ENCODE peak calls at places on chromosomes 16 and 17, in ten cellular contexts. One of them, this sample, is unnamed.

GRCh38 chr17:70074991-70075390 is at the start of gene KCNJ16:
- DNase-seq in Caco-2: peak
- DNase-seq in WTC11: no peak
- DNase-seq in activated B cell treated with CpG ODN at 0.5 μM for 24 hours: no peak
- DNase-seq in upper lobe of left lung: no peak
- DNase-seq in esophagus squamous epithelium: no peak
- DNase-seq in glutamatergic neuron: no peak
- DNase-seq in RWPE1: no peak
- DNase-seq in progenitor cell of endocrine pancreas: peak
- DNase-seq in breast epithelium: no peak
- DNase-seq in this sample: no peak

GRCh38 chr16:63613701-63614100 is 1508.2 kb downstream of the CDH11 start:
- DNase-seq in activated B cell treated with CpG ODN at 0.5 μM for 24 hours: no peak
- DNase-seq in Caco-2: no peak
- DNase-seq in upper lobe of left lung: no peak
- DNase-seq in WTC11: no peak
- DNase-seq in breast epithelium: no peak
- DNase-seq in progenitor cell of endocrine pancreas: no peak
- DNase-seq in glutamatergic neuron: no peak
- DNase-seq in esophagus squamous epithelium: no peak
- DNase-seq in RWPE1: peak
- DNase-seq in this sample: no peak

GRCh38 chr17:59870482-59870881 is 22.3 kb downstream of the TUBD1 start:
- DNase-seq in RWPE1: no peak
- DNase-seq in breast epithelium: no peak
- DNase-seq in WTC11: no peak
- DNase-seq in upper lobe of left lung: no peak
- DNase-seq in esophagus squamous epithelium: no peak
- DNase-seq in glutamatergic neuron: no peak
- DNase-seq in activated B cell treated with CpG ODN at 0.5 μM for 24 hours: no peak
- DNase-seq in progenitor cell of endocrine pancreas: no peak
- DNase-seq in Caco-2: no peak
- DNase-seq in this sample: no peak

GRCh38 chr17:28944862-28945741 is 6.2 kb downstream of the PHF12 start:
- DNase-seq in breast epithelium: no peak
- DNase-seq in upper lobe of left lung: no peak
- DNase-seq in esophagus squamous epithelium: no peak
- DNase-seq in activated B cell treated with CpG ODN at 0.5 μM for 24 hours: no peak
- DNase-seq in Caco-2: no peak
- DNase-seq in progenitor cell of endocrine pancreas: no peak
- DNase-seq in RWPE1: no peak
- DNase-seq in glutamatergic neuron: no peak
- DNase-seq in WTC11: no peak
- DNase-seq in this sample: no peak

GRCh38 chr17:51152766-51153209 is 571 bp upstream of the NME1 start:
- DNase-seq in upper lobe of left lung: no peak
- DNase-seq in WTC11: no peak
- DNase-seq in Caco-2: peak
- DNase-seq in esophagus squamous epithelium: no peak
- DNase-seq in glutamatergic neuron: no peak
- DNase-seq in breast epithelium: peak
- DNase-seq in activated B cell treated with CpG ODN at 0.5 μM for 24 hours: no peak
- DNase-seq in progenitor cell of endocrine pancreas: no peak
- DNase-seq in RWPE1: no peak
- DNase-seq in this sample: no peak

GRCh38 chr17:60244656-60245055 is 94.9 kb downstream of the CA4 start:
- DNase-seq in glutamatergic neuron: no peak
- DNase-seq in progenitor cell of endocrine pancreas: no peak
- DNase-seq in RWPE1: no peak
- DNase-seq in esophagus squamous epithelium: no peak
- DNase-seq in activated B cell treated with CpG ODN at 0.5 μM for 24 hours: no peak
- DNase-seq in Caco-2: no peak
- DNase-seq in WTC11: no peak
- DNase-seq in upper lobe of left lung: no peak
- DNase-seq in breast epithelium: no peak
- DNase-seq in this sample: no peak

GRCh38 chr16:3578610-3579551 is 1.7 kb upstream of the NLRC3 start:
- DNase-seq in RWPE1: peak
- DNase-seq in glutamatergic neuron: no peak
- DNase-seq in Caco-2: no peak
- DNase-seq in activated B cell treated with CpG ODN at 0.5 μM for 24 hours: no peak
- DNase-seq in esophagus squamous epithelium: no peak
- DNase-seq in WTC11: no peak
- DNase-seq in breast epithelium: no peak
- DNase-seq in progenitor cell of endocrine pancreas: no peak
- DNase-seq in upper lobe of left lung: no peak
- DNase-seq in this sample: no peak

GRCh38 chr17:40322417-40323315 is 13.7 kb downstream of the RARA start:
- DNase-seq in progenitor cell of endocrine pancreas: no peak
- DNase-seq in RWPE1: peak
- DNase-seq in glutamatergic neuron: no peak
- DNase-seq in esophagus squamous epithelium: peak
- DNase-seq in breast epithelium: peak
- DNase-seq in upper lobe of left lung: peak
- DNase-seq in WTC11: no peak
- DNase-seq in Caco-2: no peak
- DNase-seq in activated B cell treated with CpG ODN at 0.5 μM for 24 hours: peak
- DNase-seq in this sample: no peak

GRCh38 chr17:18859256-18859655 is 1.3 kb downstream of the PRPSAP2 start:
- DNase-seq in upper lobe of left lung: no peak
- DNase-seq in glutamatergic neuron: no peak
- DNase-seq in RWPE1: no peak
- DNase-seq in activated B cell treated with CpG ODN at 0.5 μM for 24 hours: no peak
- DNase-seq in WTC11: no peak
- DNase-seq in Caco-2: peak
- DNase-seq in esophagus squamous epithelium: no peak
- DNase-seq in breast epithelium: no peak
- DNase-seq in progenitor cell of endocrine pancreas: no peak
- DNase-seq in this sample: no peak

GRCh38 chr16:87765473-87765775 is 362 bp downstream of the KLHDC4 start:
- DNase-seq in WTC11: no peak
- DNase-seq in Caco-2: no peak
- DNase-seq in progenitor cell of endocrine pancreas: no peak
- DNase-seq in upper lobe of left lung: no peak
- DNase-seq in activated B cell treated with CpG ODN at 0.5 μM for 24 hours: no peak
- DNase-seq in RWPE1: peak
- DNase-seq in breast epithelium: no peak
- DNase-seq in esophagus squamous epithelium: no peak
- DNase-seq in glutamatergic neuron: no peak
- DNase-seq in this sample: no peak

GRCh38 chr17:28949185-28950016 is 1.9 kb downstream of the PHF12 start:
- DNase-seq in esophagus squamous epithelium: no peak
- DNase-seq in Caco-2: peak
- DNase-seq in breast epithelium: peak
- DNase-seq in WTC11: peak
- DNase-seq in glutamatergic neuron: peak
- DNase-seq in activated B cell treated with CpG ODN at 0.5 μM for 24 hours: peak
- DNase-seq in upper lobe of left lung: peak
- DNase-seq in progenitor cell of endocrine pancreas: no peak
- DNase-seq in RWPE1: peak
- DNase-seq in this sample: no peak

GRCh38 chr17:5209396-5209795 is 17.7 kb upstream of the ZNF594 start:
- DNase-seq in glutamatergic neuron: no peak
- DNase-seq in WTC11: no peak
- DNase-seq in activated B cell treated with CpG ODN at 0.5 μM for 24 hours: no peak
- DNase-seq in RWPE1: no peak
- DNase-seq in Caco-2: no peak
- DNase-seq in upper lobe of left lung: no peak
- DNase-seq in progenitor cell of endocrine pancreas: no peak
- DNase-seq in esophagus squamous epithelium: no peak
- DNase-seq in breast epithelium: no peak
- DNase-seq in this sample: no peak

GRCh38 chr17:9817086-9817485 is 4.8 kb downstream of the GSG1L2 start:
- DNase-seq in activated B cell treated with CpG ODN at 0.5 μM for 24 hours: no peak
- DNase-seq in RWPE1: peak
- DNase-seq in breast epithelium: peak
- DNase-seq in progenitor cell of endocrine pancreas: peak
- DNase-seq in Caco-2: peak
- DNase-seq in WTC11: peak
- DNase-seq in esophagus squamous epithelium: no peak
- DNase-seq in glutamatergic neuron: peak
- DNase-seq in upper lobe of left lung: peak
- DNase-seq in this sample: no peak

GRCh38 chr16:59849716-59850115 is 1115.6 kb upstream of the GOT2 start:
- DNase-seq in activated B cell treated with CpG ODN at 0.5 μM for 24 hours: no peak
- DNase-seq in Caco-2: no peak
- DNase-seq in breast epithelium: no peak
- DNase-seq in RWPE1: no peak
- DNase-seq in upper lobe of left lung: no peak
- DNase-seq in glutamatergic neuron: no peak
- DNase-seq in esophagus squamous epithelium: no peak
- DNase-seq in progenitor cell of endocrine pancreas: no peak
- DNase-seq in WTC11: peak
- DNase-seq in this sample: no peak

GRCh38 chr16:24045641-24046040 is 209.9 kb downstream of the PRKCB start:
- DNase-seq in upper lobe of left lung: no peak
- DNase-seq in breast epithelium: no peak
- DNase-seq in glutamatergic neuron: peak
- DNase-seq in Caco-2: peak
- DNase-seq in RWPE1: peak
- DNase-seq in WTC11: peak
- DNase-seq in activated B cell treated with CpG ODN at 0.5 μM for 24 hours: no peak
- DNase-seq in progenitor cell of endocrine pancreas: peak
- DNase-seq in esophagus squamous epithelium: no peak
- DNase-seq in this sample: no peak

GRCh38 chr17:14622622-14623101 is 321.8 kb downstream of the HS3ST3B1 start:
- DNase-seq in upper lobe of left lung: no peak
- DNase-seq in RWPE1: no peak
- DNase-seq in Caco-2: no peak
- DNase-seq in WTC11: no peak
- DNase-seq in progenitor cell of endocrine pancreas: no peak
- DNase-seq in breast epithelium: no peak
- DNase-seq in esophagus squamous epithelium: no peak
- DNase-seq in glutamatergic neuron: no peak
- DNase-seq in activated B cell treated with CpG ODN at 0.5 μM for 24 hours: no peak
- DNase-seq in this sample: no peak

GRCh38 chr16:83338941-83339340 is 468.8 kb upstream of the HSBP1 start:
- DNase-seq in breast epithelium: no peak
- DNase-seq in glutamatergic neuron: no peak
- DNase-seq in upper lobe of left lung: no peak
- DNase-seq in Caco-2: no peak
- DNase-seq in esophagus squamous epithelium: no peak
- DNase-seq in WTC11: no peak
- DNase-seq in progenitor cell of endocrine pancreas: no peak
- DNase-seq in RWPE1: no peak
- DNase-seq in activated B cell treated with CpG ODN at 0.5 μM for 24 hours: no peak
- DNase-seq in this sample: no peak

GRCh38 chr17:57256708-57257112 is 387 bp downstream of the MSI2 start:
- DNase-seq in upper lobe of left lung: no peak
- DNase-seq in Caco-2: peak
- DNase-seq in esophagus squamous epithelium: no peak
- DNase-seq in breast epithelium: no peak
- DNase-seq in RWPE1: peak
- DNase-seq in glutamatergic neuron: no peak
- DNase-seq in activated B cell treated with CpG ODN at 0.5 μM for 24 hours: no peak
- DNase-seq in WTC11: no peak
- DNase-seq in progenitor cell of endocrine pancreas: peak
- DNase-seq in this sample: no peak

DNA sequence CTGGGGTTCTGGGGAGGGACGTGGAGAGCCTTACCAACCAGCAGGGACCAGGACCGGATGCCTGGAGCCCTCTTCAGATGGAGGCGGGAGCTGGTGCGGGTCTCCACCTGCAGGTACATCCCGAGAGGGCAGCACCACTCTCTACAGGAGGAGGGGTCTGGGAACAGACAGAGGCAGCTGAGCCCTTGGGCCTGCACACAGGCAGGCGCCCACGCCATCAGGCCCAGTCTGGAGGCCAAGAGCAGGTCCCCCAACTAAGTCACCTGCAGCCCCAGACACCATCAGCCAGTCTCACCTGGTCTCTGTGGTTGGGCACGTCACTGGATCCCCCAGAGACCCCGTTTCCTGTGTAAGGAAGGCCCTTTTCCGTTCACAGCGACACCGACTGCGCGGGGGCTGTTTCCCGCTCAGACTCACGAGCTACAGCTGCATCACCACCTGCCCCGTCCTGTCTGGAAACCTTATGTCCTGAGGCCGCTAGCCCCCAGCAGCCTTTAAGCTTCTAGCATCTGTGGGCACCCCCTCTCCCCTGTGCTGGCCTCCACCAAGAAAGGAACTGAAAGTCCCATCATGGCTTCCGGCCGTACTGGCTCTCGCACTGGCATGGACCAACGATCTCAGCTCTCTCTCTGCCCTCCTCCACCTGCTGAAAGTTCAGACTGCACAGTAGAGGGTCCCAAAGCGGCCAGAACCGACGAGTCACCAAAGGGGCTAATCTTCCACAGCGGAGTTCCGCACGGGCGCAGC is 1.2 kb downstream of the CYBC1 start:
- DNase-seq in esophagus squamous epithelium: peak
- DNase-seq in glutamatergic neuron: no peak
- DNase-seq in progenitor cell of endocrine pancreas: no peak
- DNase-seq in activated B cell treated with CpG ODN at 0.5 μM for 24 hours: peak
- DNase-seq in WTC11: peak
- DNase-seq in upper lobe of left lung: peak
- DNase-seq in Caco-2: no peak
- DNase-seq in breast epithelium: no peak
- DNase-seq in RWPE1: no peak
- DNase-seq in this sample: no peak
- TF ChIP-seq CTCF in esophagus squamous epithelium: no peak
- TF ChIP-seq CTCF in glutamatergic neuron: no peak
- TF ChIP-seq CTCF in progenitor cell of endocrine pancreas: no peak
- TF ChIP-seq CTCF in activated B cell treated with CpG ODN at 0.5 μM for 24 hours: no peak
- TF ChIP-seq CTCF in WTC11: no peak
- TF ChIP-seq CTCF in upper lobe of left lung: no peak
- TF ChIP-seq CTCF in Caco-2: peak
- TF ChIP-seq CTCF in breast epithelium: no peak
- TF ChIP-seq CTCF in RWPE1: no peak
- TF ChIP-seq CTCF in this sample: no peak

GRCh38 chr16:30548392-30549255 is 9.6 kb downstream of the ZNF764 start:
- DNase-seq in esophagus squamous epithelium: no peak
- DNase-seq in WTC11: no peak
- DNase-seq in upper lobe of left lung: no peak
- DNase-seq in activated B cell treated with CpG ODN at 0.5 μM for 24 hours: no peak
- DNase-seq in glutamatergic neuron: no peak
- DNase-seq in progenitor cell of endocrine pancreas: no peak
- DNase-seq in RWPE1: no peak
- DNase-seq in Caco-2: no peak
- DNase-seq in breast epithelium: no peak
- DNase-seq in this sample: no peak
- TF ChIP-seq CTCF in esophagus squamous epithelium: no peak
- TF ChIP-seq CTCF in WTC11: no peak
- TF ChIP-seq CTCF in upper lobe of left lung: no peak
- TF ChIP-seq CTCF in activated B cell treated with CpG ODN at 0.5 μM for 24 hours: no peak
- TF ChIP-seq CTCF in glutamatergic neuron: no peak
- TF ChIP-seq CTCF in progenitor cell of endocrine pancreas: no peak
- TF ChIP-seq CTCF in RWPE1: no peak
- TF ChIP-seq CTCF in Caco-2: no peak
- TF ChIP-seq CTCF in breast epithelium: no peak
- TF ChIP-seq CTCF in this sample: no peak

GRCh38 chr16:52581530-52581929 is 34.6 kb upstream of the TOX3 start:
- DNase-seq in WTC11: no peak
- DNase-seq in glutamatergic neuron: no peak
- DNase-seq in RWPE1: no peak
- DNase-seq in esophagus squamous epithelium: no peak
- DNase-seq in breast epithelium: no peak
- DNase-seq in activated B cell treated with CpG ODN at 0.5 μM for 24 hours: no peak
- DNase-seq in Caco-2: peak
- DNase-seq in progenitor cell of endocrine pancreas: no peak
- DNase-seq in upper lobe of left lung: no peak
- DNase-seq in this sample: no peak
- TF ChIP-seq CTCF in WTC11: no peak
- TF ChIP-seq CTCF in glutamatergic neuron: no peak
- TF ChIP-seq CTCF in RWPE1: no peak
- TF ChIP-seq CTCF in esophagus squamous epithelium: no peak
- TF ChIP-seq CTCF in breast epithelium: no peak
- TF ChIP-seq CTCF in activated B cell treated with CpG ODN at 0.5 μM for 24 hours: no peak
- TF ChIP-seq CTCF in Caco-2: peak
- TF ChIP-seq CTCF in progenitor cell of endocrine pancreas: peak
- TF ChIP-seq CTCF in upper lobe of left lung: no peak
- TF ChIP-seq CTCF in this sample: peak

GRCh38 chr16:54812229-54812628 is 118.4 kb upstream of the IRX5 start:
- DNase-seq in glutamatergic neuron: no peak
- DNase-seq in Caco-2: no peak
- DNase-seq in upper lobe of left lung: no peak
- DNase-seq in breast epithelium: no peak
- DNase-seq in WTC11: no peak
- DNase-seq in activated B cell treated with CpG ODN at 0.5 μM for 24 hours: no peak
- DNase-seq in esophagus squamous epithelium: no peak
- DNase-seq in progenitor cell of endocrine pancreas: no peak
- DNase-seq in RWPE1: no peak
- DNase-seq in this sample: no peak
- TF ChIP-seq CTCF in glutamatergic neuron: no peak
- TF ChIP-seq CTCF in Caco-2: peak
- TF ChIP-seq CTCF in upper lobe of left lung: no peak
- TF ChIP-seq CTCF in breast epithelium: peak
- TF ChIP-seq CTCF in WTC11: no peak
- TF ChIP-seq CTCF in activated B cell treated with CpG ODN at 0.5 μM for 24 hours: no peak
- TF ChIP-seq CTCF in esophagus squamous epithelium: no peak
- TF ChIP-seq CTCF in progenitor cell of endocrine pancreas: no peak
- TF ChIP-seq CTCF in RWPE1: no peak
- TF ChIP-seq CTCF in this sample: no peak